ENCODE peak calls at places on chromosomes 7 and 10, in ten cellular contexts. Z, D, P, A, I, Y, C, F, Q and K are unnamed samples.

GRCh38 chr10:34305189-34305588 is 509.9 kb downstream of the PARD3 start:
- DNase-seq in Z (no peak), D (no peak), P (peak; percentile 88), A (peak; percentile 89), I (peak; percentile 24), Y (no peak), C (no peak), F (no peak), Q (peak; percentile 2), K (peak; percentile 94)

GRCh38 chr7:57417736-57418135 is 32.2 kb upstream of the ZNF716 start:
- DNase-seq in Z (no peak), D (no peak), P (no peak), A (no peak), I (no peak), Y (peak; percentile 68), C (no peak), F (no peak), Q (no peak), K (no peak)

GRCh38 chr7:17362439-17363095 is 64.1 kb downstream of the AHR start:
- DNase-seq in Z (no peak), D (no peak), P (no peak), A (no peak), I (no peak), Y (no peak), C (no peak), F (no peak), Q (no peak), K (no peak)

GRCh38 chr10:117552759-117553158 is 10.2 kb downstream of the EMX2 start:
- DNase-seq in Z (no peak), D (no peak), P (no peak), A (no peak), I (no peak), Y (peak; percentile 57), C (no peak), F (no peak), Q (no peak), K (no peak)

GRCh38 chr10:113267616-113268015 is 285.2 kb upstream of the HABP2 start:
- DNase-seq in Z (no peak), D (no peak), P (no peak), A (no peak), I (no peak), Y (no peak), C (no peak), F (no peak), Q (no peak), K (no peak)

GRCh38 chr7:35970458-35970857 is 169.6 kb downstream of the SEPTIN7 start:
- DNase-seq in Z (no peak), D (no peak), P (no peak), A (no peak), I (no peak), Y (no peak), C (no peak), F (no peak), Q (no peak), K (no peak)

GRCh38 chr10:12431453-12432101 is 82.2 kb downstream of the CAMK1D start:
- DNase-seq in Z (no peak), D (no peak), P (no peak), A (no peak), I (no peak), Y (no peak), C (no peak), F (no peak), Q (no peak), K (no peak)

GRCh38 chr7:139384611-139385010 is 24.9 kb downstream of the LUC7L2 start:
- DNase-seq in Z (no peak), D (no peak), P (no peak), A (no peak), I (no peak), Y (no peak), C (no peak), F (no peak), Q (no peak), K (no peak)

GRCh38 chr7:28132959-28133745 is 47.4 kb downstream of the JAZF1 start:
- DNase-seq in Z (no peak), D (no peak), P (no peak), A (no peak), I (no peak), Y (no peak), C (no peak), F (no peak), Q (no peak), K (no peak)

GRCh38 chr10:133308431-133309110 is at the start of the genes TUBGCP2 and ZNF511:
- DNase-seq in Z (peak; percentile 85), D (no peak), P (peak; percentile 86), A (peak; percentile 63), I (peak; percentile 83), Y (peak; percentile 97), C (peak; percentile 80), F (no peak), Q (peak; percentile 85), K (peak; percentile 88)

GRCh38 chr7:73973091-73973490 is 54.9 kb upstream of the ELN start:
- DNase-seq in Z (no peak), D (no peak), P (no peak), A (no peak), I (peak; percentile 16), Y (peak; percentile 86), C (no peak), F (no peak), Q (no peak), K (no peak)

GRCh38 chr10:112532053-112532658 is 85.1 kb downstream of the VTI1A start:
- DNase-seq in Z (no peak), D (no peak), P (no peak), A (no peak), I (no peak), Y (no peak), C (no peak), F (no peak), Q (no peak), K (no peak)

GRCh38 chr7:68433462-68433861 is 1164.8 kb upstream of the AUTS2 start:
- DNase-seq in Z (no peak), D (peak; percentile 32), P (no peak), A (no peak), I (no peak), Y (no peak), C (no peak), F (no peak), Q (no peak), K (no peak)

GRCh38 chr10:116195039-116195438 is 78.0 kb downstream of the GFRA1 start:
- DNase-seq in Z (no peak), D (no peak), P (no peak), A (no peak), I (no peak), Y (no peak), C (no peak), F (no peak), Q (no peak), K (no peak)

GRCh38 chr10:5831446-5831782 is 18.2 kb upstream of the GDI2 start:
- DNase-seq in Z (no peak), D (no peak), P (no peak), A (no peak), I (no peak), Y (no peak), C (no peak), F (no peak), Q (no peak), K (no peak)

GRCh38 chr10:100186253-100186780 is 488 bp upstream of the ERLIN1 start:
- DNase-seq in Z (no peak), D (no peak), P (peak; percentile 3), A (no peak), I (no peak), Y (no peak), C (peak; percentile 75), F (no peak), Q (no peak), K (no peak)

GRCh38 chr7:80858141-80858903 is 60.5 kb downstream of the SEMA3C start:
- DNase-seq in Z (no peak), D (no peak), P (no peak), A (no peak), I (no peak), Y (no peak), C (peak; percentile 53), F (no peak), Q (no peak), K (no peak)

GRCh38 chr7:26451997-26452396 is 160.3 kb downstream of the SNX10 start:
- DNase-seq in Z (no peak), D (no peak), P (peak; percentile 60), A (peak; percentile 42), I (no peak), Y (no peak), C (no peak), F (no peak), Q (no peak), K (peak; percentile 60)

GRCh38 chr10:129523723-129524316 is 56.8 kb downstream of the MGMT start:
- DNase-seq in Z (no peak), D (no peak), P (no peak), A (no peak), I (no peak), Y (peak; percentile 62), C (no peak), F (no peak), Q (no peak), K (no peak)

GRCh38 chr7:22900101-22900500 is 77.5 kb upstream of the TOMM7 start:
- DNase-seq in Z (no peak), D (no peak), P (no peak), A (no peak), I (no peak), Y (no peak), C (no peak), F (no peak), Q (no peak), K (no peak)

GRCh38 chr10:129968937-129969527 is 5.0 kb upstream of the EBF3 start:
- DNase-seq in Z (no peak), D (no peak), P (peak; percentile 89), A (peak; percentile 84), I (no peak), Y (peak; percentile 88), C (peak; percentile 71), F (no peak), Q (no peak), K (peak; percentile 90)

GRCh38 chr7:3978839-3979238 is 677.8 kb downstream of the SDK1 start:
- DNase-seq in Z (no peak), D (no peak), P (no peak), A (no peak), I (no peak), Y (no peak), C (no peak), F (no peak), Q (no peak), K (no peak)

GRCh38 chr7:20329389-20330175 is 1.1 kb upstream of the ITGB8 start:
- DNase-seq in Z (no peak), D (peak; percentile 40), P (peak; percentile 81), A (peak; percentile 95), I (peak; percentile 70), Y (peak; percentile 83), C (peak; percentile 72), F (no peak), Q (peak; percentile 18), K (peak; percentile 92)

GRCh38 chr7:157693071-157693520 is 356.3 kb downstream of the DNAJB6 start:
- DNase-seq in Z (no peak), D (no peak), P (no peak), A (no peak), I (no peak), Y (peak; percentile 74), C (no peak), F (no peak), Q (no peak), K (peak; percentile 43)

GRCh38 chr10:12243860-12244620 is 48.1 kb downstream of the CDC123 start:
- DNase-seq in Z (no peak), D (no peak), P (no peak), A (no peak), I (no peak), Y (no peak), C (no peak), F (no peak), Q (no peak), K (no peak)

GRCh38 chr10:95408931-95409873 is 118.4 kb upstream of the PDLIM1 start:
- DNase-seq in Z (no peak), D (no peak), P (no peak), A (peak; percentile 23), I (peak; percentile 45), Y (no peak), C (no peak), F (no peak), Q (no peak), K (no peak)

GRCh38 chr7:105538349-105538748 is 6.3 kb downstream of the RINT1 start:
- DNase-seq in Z (no peak), D (no peak), P (no peak), A (no peak), I (no peak), Y (no peak), C (no peak), F (no peak), Q (no peak), K (no peak)

GRCh38 chr7:38512704-38513103 is 118.5 kb downstream of the AMPH start:
- DNase-seq in Z (no peak), D (no peak), P (no peak), A (peak; percentile 16), I (no peak), Y (no peak), C (peak; percentile 27), F (no peak), Q (no peak), K (no peak)